ENCODE peak calls at places on chromosomes 2 and 18, in six cellular contexts. One of them, this sample, is unnamed. For H3K27me3 and H3K4me1, the result is how much of the 10 kb centered on the place peaks cover.

GRCh38 chr2:37583867-37584266 is 87.6 kb downstream of the CDC42EP3 start:
- DNase-seq in upper lobe of left lung: no peak
- DNase-seq in sigmoid colon: no peak
- DNase-seq in BE2C: no peak
- DNase-seq in hepatocyte: no peak
- DNase-seq in mammary epithelial cell: peak
- DNase-seq in this sample: peak

GRCh38 chr2:235070063-235070706 is 118.4 kb downstream of the SH3BP4 start:
- DNase-seq in mammary epithelial cell: no peak
- DNase-seq in sigmoid colon: no peak
- DNase-seq in BE2C: no peak
- DNase-seq in upper lobe of left lung: no peak
- DNase-seq in hepatocyte: no peak
- DNase-seq in this sample: no peak

GRCh38 chr2:17166506-17166905 is 351.7 kb downstream of the RAD51AP2 start:
- DNase-seq in mammary epithelial cell: no peak
- DNase-seq in BE2C: no peak
- DNase-seq in sigmoid colon: no peak
- DNase-seq in upper lobe of left lung: no peak
- DNase-seq in hepatocyte: peak
- DNase-seq in this sample: no peak

GRCh38 chr2:224432003-224432574 is 30.2 kb upstream of the FAM124B start:
- DNase-seq in hepatocyte: no peak
- DNase-seq in upper lobe of left lung: no peak
- DNase-seq in mammary epithelial cell: peak
- DNase-seq in sigmoid colon: no peak
- DNase-seq in BE2C: no peak
- DNase-seq in this sample: no peak

GRCh38 chr18:473687-474265 is 26.7 kb downstream of the COLEC12 start:
- DNase-seq in hepatocyte: no peak
- DNase-seq in sigmoid colon: no peak
- DNase-seq in upper lobe of left lung: no peak
- DNase-seq in mammary epithelial cell: no peak
- DNase-seq in BE2C: no peak
- DNase-seq in this sample: no peak

GRCh38 chr2:204749319-204749718 is 204.0 kb downstream of the PARD3B start:
- DNase-seq in sigmoid colon: no peak
- DNase-seq in upper lobe of left lung: no peak
- DNase-seq in BE2C: no peak
- DNase-seq in hepatocyte: no peak
- DNase-seq in mammary epithelial cell: peak
- DNase-seq in this sample: no peak

GRCh38 chr2:120914839-120915521 is 179.3 kb downstream of the GLI2 start:
- DNase-seq in mammary epithelial cell: peak
- DNase-seq in upper lobe of left lung: peak
- DNase-seq in sigmoid colon: peak
- DNase-seq in BE2C: peak
- DNase-seq in hepatocyte: no peak
- DNase-seq in this sample: peak

GRCh38 chr18:34511435-34511834 is 198.7 kb upstream of the DTNA start:
- DNase-seq in hepatocyte: no peak
- DNase-seq in upper lobe of left lung: no peak
- DNase-seq in BE2C: no peak
- DNase-seq in sigmoid colon: no peak
- DNase-seq in mammary epithelial cell: no peak
- DNase-seq in this sample: no peak

GRCh38 chr2:173205375-173205774 is 129.7 kb downstream of the MAP3K20 start:
- DNase-seq in hepatocyte: peak
- DNase-seq in BE2C: no peak
- DNase-seq in mammary epithelial cell: no peak
- DNase-seq in upper lobe of left lung: no peak
- DNase-seq in sigmoid colon: peak
- DNase-seq in this sample: no peak

GRCh38 chr2:17969661-17970060 is 91.2 kb downstream of the KCNS3 start:
- DNase-seq in upper lobe of left lung: no peak
- DNase-seq in sigmoid colon: no peak
- DNase-seq in BE2C: no peak
- DNase-seq in hepatocyte: no peak
- DNase-seq in mammary epithelial cell: no peak
- DNase-seq in this sample: no peak

GRCh38 chr18:52874774-52875173 is 534.8 kb downstream of the DCC start:
- DNase-seq in mammary epithelial cell: no peak
- DNase-seq in sigmoid colon: no peak
- DNase-seq in upper lobe of left lung: no peak
- DNase-seq in BE2C: no peak
- DNase-seq in hepatocyte: no peak
- DNase-seq in this sample: no peak

GRCh38 chr2:43158259-43158880 is 68.0 kb downstream of the ZFP36L2 start:
- DNase-seq in mammary epithelial cell: peak
- DNase-seq in hepatocyte: peak
- DNase-seq in sigmoid colon: peak
- DNase-seq in upper lobe of left lung: no peak
- DNase-seq in BE2C: no peak
- DNase-seq in this sample: no peak

DNA sequence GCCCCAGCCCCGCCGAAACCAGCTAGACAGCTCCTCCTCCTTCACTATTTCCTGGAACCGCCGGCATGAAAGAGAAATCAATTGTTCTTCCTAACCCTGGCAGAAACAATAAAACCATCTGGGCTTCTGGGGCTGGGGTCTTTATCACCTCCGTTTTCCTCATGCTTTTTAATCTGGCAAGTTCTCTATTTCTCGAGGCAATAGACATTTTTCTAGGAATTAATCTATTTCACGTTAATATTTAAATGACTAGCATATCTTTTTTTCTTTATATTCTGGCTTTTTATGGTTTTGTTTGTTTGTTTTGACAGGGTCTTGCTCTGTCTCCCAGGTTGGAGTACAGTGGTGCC is 1.4 kb upstream of the KIF1A start:
- DNase-seq in sigmoid colon: no peak
- DNase-seq in hepatocyte: no peak
- DNase-seq in upper lobe of left lung: no peak
- DNase-seq in mammary epithelial cell: no peak
- DNase-seq in BE2C: no peak
- DNase-seq in this sample: no peak
- H3K27me3 ChIP-seq in sigmoid colon: half or more
- H3K27me3 ChIP-seq in hepatocyte: half or more
- H3K27me3 ChIP-seq in upper lobe of left lung: under half
- H3K27me3 ChIP-seq in mammary epithelial cell: under half
- H3K27me3 ChIP-seq in BE2C: under half
- H3K27me3 ChIP-seq in this sample: half or more

GRCh38 chr2:233051241-233052149 is 8.6 kb upstream of the INPP5D start:
- DNase-seq in upper lobe of left lung: peak
- DNase-seq in mammary epithelial cell: peak
- DNase-seq in hepatocyte: no peak
- DNase-seq in BE2C: no peak
- DNase-seq in sigmoid colon: no peak
- DNase-seq in this sample: no peak

GRCh38 chr2:233056961-233057605 is 3.1 kb upstream of the INPP5D start:
- DNase-seq in BE2C: no peak
- DNase-seq in upper lobe of left lung: no peak
- DNase-seq in sigmoid colon: peak
- DNase-seq in hepatocyte: no peak
- DNase-seq in mammary epithelial cell: no peak
- DNase-seq in this sample: no peak

GRCh38 chr2:233053928-233054774 is 6.0 kb upstream of the INPP5D start:
- DNase-seq in hepatocyte: peak
- DNase-seq in upper lobe of left lung: peak
- DNase-seq in sigmoid colon: peak
- DNase-seq in BE2C: peak
- DNase-seq in mammary epithelial cell: peak
- DNase-seq in this sample: peak

GRCh38 chr2:233058717-233059546 is 1.2 kb upstream of the INPP5D start:
- DNase-seq in upper lobe of left lung: peak
- DNase-seq in sigmoid colon: peak
- DNase-seq in BE2C: no peak
- DNase-seq in mammary epithelial cell: no peak
- DNase-seq in hepatocyte: no peak
- DNase-seq in this sample: no peak

GRCh38 chr2:233055362-233055761 is 4.8 kb upstream of the INPP5D start:
- DNase-seq in sigmoid colon: no peak
- DNase-seq in mammary epithelial cell: no peak
- DNase-seq in upper lobe of left lung: no peak
- DNase-seq in hepatocyte: no peak
- DNase-seq in BE2C: no peak
- DNase-seq in this sample: no peak
- TF ChIP-seq CTCF in sigmoid colon: no peak
- TF ChIP-seq CTCF in mammary epithelial cell: no peak
- TF ChIP-seq CTCF in upper lobe of left lung: no peak
- TF ChIP-seq CTCF in hepatocyte: no peak
- TF ChIP-seq CTCF in BE2C: no peak
- TF ChIP-seq CTCF in this sample: no peak

GRCh38 chr2:68390114-68390513 is 25.0 kb downstream of the PLEK start:
- DNase-seq in mammary epithelial cell: no peak
- DNase-seq in BE2C: no peak
- DNase-seq in sigmoid colon: no peak
- DNase-seq in hepatocyte: no peak
- DNase-seq in upper lobe of left lung: no peak
- DNase-seq in this sample: no peak
- H3K4me1 ChIP-seq in mammary epithelial cell: under half
- H3K4me1 ChIP-seq in BE2C: under half
- H3K4me1 ChIP-seq in sigmoid colon: under half
- H3K4me1 ChIP-seq in hepatocyte: under half
- H3K4me1 ChIP-seq in upper lobe of left lung: under half
- H3K4me1 ChIP-seq in this sample: under half

DNA sequence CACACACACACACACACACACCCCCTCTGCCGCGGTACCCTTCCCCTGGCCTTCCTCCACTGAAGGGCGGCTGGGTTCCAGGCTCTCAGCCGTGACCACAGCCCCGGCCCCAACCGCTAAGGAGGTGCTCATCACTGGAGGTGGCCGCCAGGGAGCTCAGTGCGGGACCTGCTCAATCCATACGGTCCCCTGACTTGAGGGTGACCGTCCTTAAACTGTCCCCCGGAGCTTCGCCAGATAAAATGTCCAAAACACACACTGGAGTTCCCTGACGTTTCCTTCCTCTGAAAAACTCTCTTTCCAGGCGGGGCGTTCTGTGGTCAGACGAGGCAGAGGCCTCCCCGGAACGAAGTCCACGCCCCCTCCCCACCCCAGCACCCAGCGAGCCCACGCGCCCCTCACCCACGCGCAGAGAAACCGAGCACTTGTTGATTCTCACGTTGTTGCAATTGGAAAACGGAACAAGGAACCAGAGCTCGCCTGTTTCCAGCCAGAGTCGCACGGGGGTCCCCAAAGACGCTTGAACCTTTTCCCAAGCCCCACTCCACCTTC is 1.4 kb downstream of the MBP start:
- DNase-seq in BE2C: no peak
- DNase-seq in mammary epithelial cell: peak
- DNase-seq in upper lobe of left lung: peak
- DNase-seq in sigmoid colon: peak
- DNase-seq in hepatocyte: peak
- DNase-seq in this sample: no peak
- H3K27me3 ChIP-seq in BE2C: under half
- H3K27me3 ChIP-seq in mammary epithelial cell: under half
- H3K27me3 ChIP-seq in upper lobe of left lung: under half
- H3K27me3 ChIP-seq in sigmoid colon: half or more
- H3K27me3 ChIP-seq in hepatocyte: under half
- H3K27me3 ChIP-seq in this sample: half or more

DNA sequence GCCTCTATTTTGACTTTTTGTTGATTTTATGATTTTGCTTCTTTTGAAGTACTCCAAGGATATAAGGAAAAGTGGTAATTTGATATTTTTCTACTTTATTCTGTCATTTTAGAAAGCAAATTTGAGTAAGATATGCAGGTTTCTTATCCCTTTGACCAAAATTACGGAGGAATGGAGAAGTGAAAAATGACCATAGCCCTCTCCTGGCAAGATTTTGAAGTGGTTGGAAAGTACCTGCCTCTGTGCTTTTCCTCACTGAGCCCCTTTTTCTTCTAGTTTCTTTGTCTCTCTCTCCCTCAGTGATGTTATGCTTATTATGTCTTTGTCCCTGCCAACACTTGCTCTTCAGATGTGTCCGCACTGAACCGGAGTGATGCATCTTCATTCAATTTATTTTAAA is 898.1 kb downstream of the EPHA4 start:
- DNase-seq in mammary epithelial cell: no peak
- DNase-seq in BE2C: no peak
- DNase-seq in hepatocyte: no peak
- DNase-seq in sigmoid colon: no peak
- DNase-seq in upper lobe of left lung: no peak
- DNase-seq in this sample: no peak
- TF ChIP-seq CTCF in mammary epithelial cell: peak
- TF ChIP-seq CTCF in BE2C: no peak
- TF ChIP-seq CTCF in hepatocyte: no peak
- TF ChIP-seq CTCF in sigmoid colon: no peak
- TF ChIP-seq CTCF in upper lobe of left lung: no peak
- TF ChIP-seq CTCF in this sample: no peak

This sample was measured in cardiac muscle cell.